ENCODE peak calls at places on chromosome 11, in nine cellular contexts. O is 8988T, A is HTR-8/SVneo, G is iris pigment epithelial cell, F is tibial artery, K is hypothalamus, H is NCI-H146, U is T47D, V is AG10803. R is an unnamed sample.
A peak's percentile ranks its signal among the peaks of the same experiment; 100 is the strongest.

GRCh38 chr11:72084076-72084475 is 3.4 kb downstream of the LRRC51 start:
- DNase-seq in O (no peak), A (no peak), G (no peak), F (no peak), K (no peak), H (no peak), U (no peak), V (no peak), R (no peak)

GRCh38 chr11:74412733-74413359 is 14.6 kb upstream of the PGM2L1 start:
- DNase-seq in O (no peak), A (no peak), G (no peak), F (no peak), K (no peak), H (no peak), U (no peak), V (no peak), R (no peak)

GRCh38 chr11:119438599-119438998 is 15.6 kb upstream of the THY1 start:
- DNase-seq in O (no peak), A (no peak), G (no peak), F (no peak), K (no peak), H (no peak), U (no peak), V (no peak), R (no peak)

GRCh38 chr11:19511413-19512183 is 201.0 kb upstream of the NAV2 start:
- DNase-seq in O (no peak), A (no peak), G (no peak), F (peak; percentile 71), K (peak; percentile 59), H (peak; percentile 57), U (no peak), V (no peak), R (peak; percentile 23)

GRCh38 chr11:46001427-46002049 is 79.1 kb downstream of the LARGE2 start:
- DNase-seq in O (no peak), A (no peak), G (peak; percentile 74), F (no peak), K (no peak), H (no peak), U (no peak), V (peak; percentile 80), R (no peak)

GRCh38 chr11:58027341-58027740 is 3.4 kb upstream of the OR6Q1 start:
- DNase-seq in O (no peak), A (no peak), G (peak; percentile 57), F (no peak), K (no peak), H (no peak), U (no peak), V (peak; percentile 77), R (peak; percentile 49)

GRCh38 chr11:3905080-3905953 is 49.9 kb downstream of the STIM1 start:
- DNase-seq in O (no peak), A (peak; percentile 41), G (peak; percentile 90), F (peak; percentile 38), K (no peak), H (no peak), U (no peak), V (peak; percentile 98), R (peak; percentile 81)

GRCh38 chr11:64208796-64209562 is 2.5 kb downstream of the FERMT3 start:
- DNase-seq in O (no peak), A (no peak), G (no peak), F (no peak), K (no peak), H (no peak), U (no peak), V (no peak), R (no peak)